ENCODE peak calls at places on chromosomes 4 and X, in seven cellular contexts. W, Q, C, I, G, K and M are unnamed samples.

GRCh38 chrX:17459008-17459407 is 84.0 kb downstream of the NHS start:
- DNase-seq in W (no peak), Q (peak), C (no peak), I (no peak), G (peak), K (no peak), M (peak)

GRCh38 chr4:13173974-13174373 is 310.2 kb downstream of the RAB28 start:
- DNase-seq in W (no peak), Q (peak), C (no peak), I (no peak), G (peak), K (no peak), M (no peak)

GRCh38 chr4:37905526-37906169 is 14.8 kb downstream of the TBC1D1 start:
- DNase-seq in W (no peak), Q (no peak), C (no peak), I (no peak), G (no peak), K (no peak), M (no peak)

GRCh38 chr4:185222598-185222997 is 13.2 kb downstream of the SNX25 start:
- DNase-seq in W (no peak), Q (peak), C (no peak), I (no peak), G (peak), K (no peak), M (peak)

GRCh38 chr4:85488416-85488815 is 13.5 kb downstream of the ARHGAP24 start:
- DNase-seq in W (no peak), Q (no peak), C (no peak), I (no peak), G (no peak), K (no peak), M (no peak)

GRCh38 chrX:123219916-123220315 is 35.8 kb downstream of the GRIA3 start:
- DNase-seq in W (no peak), Q (no peak), C (no peak), I (no peak), G (peak), K (no peak), M (peak)

GRCh38 chrX:23699636-23700194 is 32.4 kb downstream of the PRDX4 start:
- DNase-seq in W (no peak), Q (peak), C (no peak), I (no peak), G (peak), K (no peak), M (peak)

GRCh38 chrX:86914569-86914968 is 603.0 kb upstream of the KLHL4 start:
- DNase-seq in W (no peak), Q (no peak), C (no peak), I (no peak), G (no peak), K (no peak), M (no peak)

GRCh38 chrX:30883141-30883540 is 5.9 kb downstream of the TAB3 start:
- DNase-seq in W (no peak), Q (no peak), C (no peak), I (no peak), G (no peak), K (no peak), M (no peak)

GRCh38 chr4:31351695-31352094 is 631.5 kb downstream of the PCDH7 start:
- DNase-seq in W (no peak), Q (no peak), C (no peak), I (no peak), G (no peak), K (no peak), M (no peak)

GRCh38 chr4:123304151-123305021 is 92.2 kb upstream of the SPRY1 start:
- DNase-seq in W (no peak), Q (no peak), C (peak), I (no peak), G (no peak), K (no peak), M (no peak)

GRCh38 chrX:121333942-121334341 is 286.5 kb downstream of the GLUD2 start:
- DNase-seq in W (no peak), Q (no peak), C (no peak), I (no peak), G (no peak), K (no peak), M (no peak)

GRCh38 chr4:153371835-153372234 is 27.3 kb downstream of the MND1 start:
- DNase-seq in W (no peak), Q (no peak), C (no peak), I (no peak), G (no peak), K (no peak), M (no peak)

GRCh38 chr4:15533817-15534216 is 64.1 kb downstream of the CC2D2A start:
- DNase-seq in W (no peak), Q (no peak), C (no peak), I (no peak), G (no peak), K (no peak), M (no peak)

GRCh38 chrX:101191217-101191750 is 28.3 kb upstream of the DRP2 start:
- DNase-seq in W (peak), Q (no peak), C (no peak), I (no peak), G (peak), K (no peak), M (no peak)

GRCh38 chrX:18886344-18887161 is 97.4 kb downstream of the PHKA2 start:
- DNase-seq in W (peak), Q (peak), C (peak), I (peak), G (peak), K (peak), M (peak)

GRCh38 chrX:73765776-73766465 is 202.9 kb downstream of the CHIC1 start:
- DNase-seq in W (no peak), Q (no peak), C (no peak), I (no peak), G (no peak), K (no peak), M (no peak)

GRCh38 chr4:144599621-144600020 is 46.3 kb upstream of the HHIP start:
- DNase-seq in W (no peak), Q (peak), C (no peak), I (no peak), G (peak), K (no peak), M (peak)

GRCh38 chr4:78004270-78004669 is 52.9 kb upstream of the FRAS1 start:
- DNase-seq in W (no peak), Q (no peak), C (no peak), I (no peak), G (peak), K (no peak), M (peak)

GRCh38 chr4:33537527-33537926 is 2706.8 kb downstream of the ARAP2 start:
- DNase-seq in W (no peak), Q (no peak), C (no peak), I (no peak), G (no peak), K (no peak), M (no peak)

GRCh38 chr4:68953056-68953455 is 1.5 kb upstream of the UGT2A3 start:
- DNase-seq in W (no peak), Q (no peak), C (no peak), I (no peak), G (no peak), K (no peak), M (no peak)

GRCh38 chr4:147709999-147710398 is 21.9 kb upstream of the ARHGAP10 start:
- DNase-seq in W (no peak), Q (peak), C (no peak), I (no peak), G (peak), K (no peak), M (peak)

GRCh38 chr4:31366041-31366440 is 645.9 kb downstream of the PCDH7 start:
- DNase-seq in W (no peak), Q (peak), C (no peak), I (no peak), G (peak), K (no peak), M (peak)

DNA sequence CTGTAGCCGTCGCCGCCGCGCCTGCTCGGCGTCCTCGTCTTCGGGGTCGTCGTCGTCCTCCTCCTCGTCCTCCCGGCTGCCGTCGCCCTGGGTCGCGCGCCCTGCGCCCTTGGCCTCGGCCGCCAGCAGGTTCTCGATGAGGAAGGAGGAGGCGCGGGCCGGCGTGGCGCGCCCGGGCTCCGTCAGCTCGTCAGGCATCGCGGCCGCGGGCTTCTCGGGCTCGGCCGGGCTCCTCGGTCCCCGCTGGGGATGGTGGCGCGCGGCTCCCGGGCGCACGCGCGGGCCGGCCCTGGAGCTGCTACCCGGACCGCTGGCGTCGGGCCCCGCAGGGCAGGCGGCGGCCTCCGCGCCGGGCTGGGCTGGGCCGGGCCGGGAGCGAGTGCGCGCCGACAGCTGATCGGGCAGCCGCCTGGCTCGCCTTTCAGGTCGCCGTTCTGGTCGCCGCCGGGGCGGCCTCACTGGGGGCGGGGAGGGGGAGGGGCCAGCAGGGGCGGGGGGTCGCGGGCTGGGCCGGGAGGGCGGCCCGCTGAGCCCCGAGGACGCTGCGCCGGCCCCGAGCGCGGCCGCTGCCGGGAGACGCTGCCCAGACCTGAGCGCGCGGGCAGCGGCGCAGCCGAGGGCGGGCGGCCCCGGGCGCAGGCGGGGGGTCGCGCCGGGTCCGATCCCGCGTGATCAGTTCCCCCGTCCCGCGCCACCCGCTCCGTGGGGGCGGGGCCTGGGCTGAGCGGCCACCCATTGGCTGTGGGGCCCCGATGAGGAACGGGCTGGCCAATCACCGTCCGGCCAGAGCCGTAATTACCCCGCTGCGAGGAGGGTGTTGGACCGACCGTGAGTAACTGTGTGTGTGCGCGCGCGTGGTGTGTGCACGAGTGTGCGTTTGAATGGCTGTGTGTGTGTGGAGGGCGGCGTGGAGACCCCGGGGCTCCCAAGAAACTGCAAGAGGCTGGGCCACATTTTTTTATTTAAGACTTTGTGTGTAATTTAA is at the start of gene HMX1:
- DNase-seq in W (no peak), Q (no peak), C (no peak), I (no peak), G (no peak), K (no peak), M (no peak)
- H3K4me3 ChIP-seq in W (no peak), Q (no peak), C (no peak), I (no peak), G (no peak), K (no peak), M (no peak)

DNA sequence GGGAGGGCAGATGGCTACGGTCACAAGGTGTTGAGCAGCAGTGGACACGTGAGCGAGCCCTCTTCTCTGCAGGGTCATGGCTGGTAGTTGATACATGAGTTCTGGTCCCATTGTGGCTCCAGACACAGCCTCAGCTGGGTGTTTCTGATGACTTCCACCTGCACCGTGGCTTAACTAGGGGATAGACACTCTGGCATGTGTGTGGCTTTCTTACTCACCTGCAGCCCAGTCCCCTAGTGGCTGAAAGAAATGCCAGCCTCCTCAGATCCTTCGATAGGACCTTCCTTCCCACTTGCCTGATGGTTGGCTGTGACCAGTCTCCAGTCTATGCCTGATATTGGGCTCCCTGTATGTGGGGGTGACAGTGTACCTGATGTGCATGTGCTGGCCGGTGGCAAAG is 5.0 kb downstream of the GPR78 start:
- DNase-seq in W (peak), Q (no peak), C (peak), I (no peak), G (no peak), K (no peak), M (no peak)
- TF ChIP-seq CTCF in W (no peak), Q (no peak), C (peak), I (no peak), G (peak), K (peak), M (no peak)

GRCh38 chr4:81337211-81337610 is 122.2 kb upstream of the PRKG2 start:
- DNase-seq in W (no peak), Q (no peak), C (no peak), I (no peak), G (no peak), K (no peak), M (no peak)

GRCh38 chr4:81343536-81343935 is 128.2 kb downstream of the RASGEF1B start:
- DNase-seq in W (no peak), Q (no peak), C (no peak), I (no peak), G (no peak), K (no peak), M (no peak)

GRCh38 chr4:81346719-81347118 is 125.0 kb downstream of the RASGEF1B start:
- DNase-seq in W (no peak), Q (no peak), C (no peak), I (no peak), G (no peak), K (no peak), M (no peak)

DNA sequence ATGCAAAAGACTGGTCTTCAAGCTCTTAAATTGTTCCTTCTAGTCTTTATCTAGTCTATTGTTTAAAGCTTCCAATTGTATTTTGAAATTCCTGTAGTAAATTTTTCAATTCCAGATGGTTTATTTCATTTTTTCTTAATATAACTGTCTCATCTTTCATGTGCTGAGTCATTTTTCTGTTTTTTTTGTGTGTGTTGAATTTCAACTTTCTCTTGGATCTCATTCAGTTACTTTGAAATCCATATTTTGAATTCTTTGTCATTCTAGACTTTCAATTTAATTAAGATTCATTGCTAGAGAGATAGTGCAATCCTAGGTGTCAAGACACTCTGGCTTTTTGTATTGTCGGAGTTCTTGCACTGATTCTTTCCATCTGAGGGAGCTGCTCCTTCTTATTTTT is 128.0 kb upstream of the PRKG2 start:
- DNase-seq in W (no peak), Q (peak), C (no peak), I (no peak), G (no peak), K (no peak), M (no peak)
- H3K4me3 ChIP-seq in W (no peak), Q (no peak), C (no peak), I (no peak), G (no peak), K (no peak), M (no peak)

GRCh38 chrX:143664302-143664701 is 28.4 kb upstream of the SLITRK4 start:
- DNase-seq in W (no peak), Q (peak), C (peak), I (no peak), G (peak), K (no peak), M (peak)
- TF ChIP-seq CTCF in W (peak), Q (peak), C (peak), I (no peak), G (peak), K (peak), M (peak)

GRCh38 chrX:20530319-20530979 is 263.7 kb upstream of the RPS6KA3 start:
- DNase-seq in W (no peak), Q (peak), C (peak), I (peak), G (peak), K (peak), M (peak)
- H3K4me3 ChIP-seq in W (no peak), Q (peak), C (no peak), I (no peak), G (peak), K (no peak), M (peak)

GRCh38 chr4:18975916-18976610 is 954.5 kb upstream of the LCORL start:
- DNase-seq in W (no peak), Q (no peak), C (no peak), I (no peak), G (no peak), K (no peak), M (no peak)
- TF ChIP-seq CTCF in W (no peak), Q (no peak), C (no peak), I (no peak), G (no peak), K (no peak), M (no peak)

DNA sequence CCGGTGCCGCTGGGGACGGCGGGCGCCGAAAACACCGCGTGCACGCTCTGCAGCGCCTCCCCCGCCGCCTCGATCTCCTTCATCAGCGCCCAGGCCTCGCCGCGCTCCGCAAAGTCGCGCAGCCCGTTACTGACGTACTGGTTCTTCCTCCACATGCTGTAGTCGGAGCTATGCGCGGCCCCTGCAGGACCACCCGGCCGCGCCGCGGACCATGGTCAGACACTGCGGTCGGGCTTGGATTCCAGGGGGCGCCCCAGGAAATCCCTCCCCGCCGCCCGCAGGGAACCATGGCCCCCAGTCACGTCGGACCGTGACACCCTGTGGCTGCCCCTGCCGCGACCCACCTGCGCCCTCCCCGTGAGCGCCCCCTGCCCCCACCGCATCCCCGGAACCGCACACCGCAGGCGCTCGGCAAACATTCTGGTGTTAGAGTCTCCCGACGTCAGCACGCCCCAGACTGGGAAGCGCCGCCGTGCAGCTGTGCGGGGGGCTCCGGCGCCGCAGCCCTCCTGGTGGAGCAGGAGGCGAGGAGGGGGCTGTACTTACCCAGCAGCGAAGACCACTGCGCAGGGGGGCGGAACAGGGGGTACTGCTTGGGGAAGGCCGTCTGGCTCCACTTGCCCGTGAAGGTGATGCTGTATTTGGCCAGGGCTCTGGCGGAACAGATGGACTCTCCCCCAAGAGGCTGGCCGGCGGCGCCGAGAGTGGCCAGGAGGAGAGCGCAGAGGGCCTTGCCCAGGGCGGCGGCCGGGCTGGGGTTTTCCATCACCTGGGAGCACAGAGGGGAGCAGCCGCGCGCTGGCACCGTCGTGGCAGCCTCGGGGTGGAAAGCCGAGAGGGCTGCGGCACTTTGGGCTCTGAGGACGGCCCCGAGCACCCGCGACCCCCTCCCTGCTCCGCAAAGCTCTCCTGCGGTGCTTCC is 816 bp downstream of the SPON2 start:
- DNase-seq in W (peak), Q (no peak), C (no peak), I (peak), G (no peak), K (no peak), M (no peak)
- H3K4me3 ChIP-seq in W (peak), Q (peak), C (no peak), I (peak), G (peak), K (no peak), M (peak)

GRCh38 chr4:54333657-54334056 is 104.6 kb downstream of the PDGFRA start:
- DNase-seq in W (no peak), Q (no peak), C (no peak), I (no peak), G (no peak), K (no peak), M (no peak)

GRCh38 chr4:54337007-54337406 is 107.9 kb downstream of the PDGFRA start:
- DNase-seq in W (no peak), Q (no peak), C (no peak), I (no peak), G (no peak), K (no peak), M (no peak)

GRCh38 chr4:54330896-54331295 is 101.8 kb downstream of the PDGFRA start:
- DNase-seq in W (no peak), Q (no peak), C (no peak), I (no peak), G (no peak), K (no peak), M (no peak)

DNA sequence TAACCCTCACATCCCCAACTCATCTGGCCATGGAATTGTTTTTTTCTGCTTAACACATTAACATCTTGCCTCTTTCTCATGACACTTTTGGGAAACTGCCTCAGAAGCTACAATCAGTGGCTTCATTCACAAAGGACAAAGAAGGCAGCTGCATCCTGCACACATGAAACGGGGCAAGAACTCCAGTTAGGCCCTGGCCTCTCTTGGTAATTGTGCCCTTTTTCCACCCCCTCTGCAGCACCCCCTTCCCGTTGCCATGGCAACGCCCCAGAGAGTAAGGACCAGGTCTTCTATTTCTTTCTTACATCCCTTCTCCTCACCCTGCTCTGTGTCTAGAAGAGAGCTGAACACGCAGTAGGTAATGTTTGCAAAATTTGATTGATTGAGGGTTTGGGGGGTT is 103.5 kb downstream of the PDGFRA start:
- DNase-seq in W (no peak), Q (no peak), C (no peak), I (no peak), G (no peak), K (no peak), M (no peak)
- TF ChIP-seq CTCF in W (no peak), Q (no peak), C (no peak), I (no peak), G (no peak), K (no peak), M (no peak)

GRCh38 chr4:99190336-99190735 is 28.7 kb downstream of the ADH6 start:
- DNase-seq in W (no peak), Q (no peak), C (no peak), I (no peak), G (no peak), K (no peak), M (no peak)
- H3K4me3 ChIP-seq in W (no peak), Q (no peak), C (no peak), I (no peak), G (no peak), K (no peak), M (no peak)